ENCODE peak calls at places on chromosomes 12 and 14, in ten cellular contexts. B, C, T, H, X, R, Q, P, F and A are unnamed samples.

GRCh38 chr14:54942913-54943312 is 40.3 kb upstream of the GCH1 start:
- DNase-seq in B (no peak), C (no peak), T (no peak), H (no peak), X (no peak), R (no peak), Q (no peak), P (no peak), F (no peak), A (no peak)

GRCh38 chr12:98574110-98574509 is 19.4 kb upstream of the SLC25A3 start:
- DNase-seq in B (no peak), C (no peak), T (no peak), H (no peak), X (no peak), R (no peak), Q (no peak), P (no peak), F (no peak), A (no peak)

GRCh38 chr12:91994208-91994797 is 151.3 kb downstream of the BTG1 start:
- DNase-seq in B (no peak), C (no peak), T (no peak), H (no peak), X (no peak), R (no peak), Q (no peak), P (no peak), F (no peak), A (no peak)

GRCh38 chr14:28577187-28577586 is 189.4 kb upstream of the FOXG1 start:
- DNase-seq in B (no peak), C (no peak), T (no peak), H (no peak), X (no peak), R (peak), Q (no peak), P (no peak), F (no peak), A (no peak)

GRCh38 chr12:70178038-70178437 is 65.2 kb upstream of the CNOT2 start:
- DNase-seq in B (no peak), C (no peak), T (no peak), H (no peak), X (no peak), R (peak), Q (no peak), P (no peak), F (peak), A (no peak)

GRCh38 chr12:115088328-115088994 is 404.5 kb upstream of the TBX3 start:
- DNase-seq in B (peak), C (no peak), T (peak), H (peak), X (no peak), R (no peak), Q (no peak), P (peak), F (peak), A (no peak)

GRCh38 chr14:37597538-37598084 is 2.2 kb downstream of the TTC6 start:
- DNase-seq in B (no peak), C (no peak), T (no peak), H (no peak), X (no peak), R (peak), Q (no peak), P (no peak), F (peak), A (peak)

GRCh38 chr12:120197542-120197887 is 3.0 kb upstream of the GCN1 start:
- DNase-seq in B (no peak), C (no peak), T (no peak), H (no peak), X (no peak), R (no peak), Q (no peak), P (no peak), F (no peak), A (no peak)

GRCh38 chr12:123268850-123269249 is 2.8 kb downstream of the CDK2AP1 start:
- DNase-seq in B (no peak), C (no peak), T (peak), H (no peak), X (no peak), R (no peak), Q (no peak), P (no peak), F (no peak), A (peak)

GRCh38 chr14:37081220-37081619 is 91.2 kb downstream of the SLC25A21 start:
- DNase-seq in B (no peak), C (no peak), T (no peak), H (no peak), X (no peak), R (peak), Q (no peak), P (no peak), F (no peak), A (no peak)

GRCh38 chr14:77314043-77314442 is 6.6 kb downstream of the POMT2 start:
- DNase-seq in B (no peak), C (no peak), T (no peak), H (no peak), X (no peak), R (peak), Q (no peak), P (no peak), F (peak), A (no peak)

GRCh38 chr14:100610511-100611217 is 23.4 kb upstream of the BEGAIN start:
- DNase-seq in B (no peak), C (no peak), T (no peak), H (no peak), X (no peak), R (peak), Q (no peak), P (no peak), F (peak), A (no peak)

GRCh38 chr12:20917269-20917668 is 106.8 kb downstream of the SLCO1B3 start:
- DNase-seq in B (no peak), C (no peak), T (no peak), H (no peak), X (no peak), R (no peak), Q (no peak), P (no peak), F (no peak), A (no peak)

GRCh38 chr12:44385964-44386363 is 490.2 kb downstream of the NELL2 start:
- DNase-seq in B (no peak), C (no peak), T (no peak), H (no peak), X (no peak), R (no peak), Q (no peak), P (no peak), F (peak), A (no peak)

GRCh38 chr12:105922670-105923102 is 216.1 kb downstream of the NUAK1 start:
- DNase-seq in B (no peak), C (no peak), T (no peak), H (no peak), X (no peak), R (peak), Q (no peak), P (no peak), F (peak), A (no peak)

GRCh38 chr14:69260246-69260978 is 454 bp downstream of the GALNT16 start:
- DNase-seq in B (no peak), C (no peak), T (no peak), H (no peak), X (no peak), R (peak), Q (no peak), P (no peak), F (no peak), A (no peak)

GRCh38 chr12:91381309-91381804 is 198.7 kb upstream of the DCN start:
- DNase-seq in B (peak), C (no peak), T (peak), H (peak), X (no peak), R (peak), Q (no peak), P (peak), F (peak), A (no peak)

GRCh38 chr14:23694085-23694975 is 58.2 kb downstream of the DHRS2 start:
- DNase-seq in B (no peak), C (no peak), T (no peak), H (no peak), X (no peak), R (peak), Q (no peak), P (no peak), F (peak), A (no peak)

GRCh38 chr12:132275110-132275531 is 54.3 kb downstream of the GALNT9 start:
- DNase-seq in B (no peak), C (no peak), T (no peak), H (no peak), X (no peak), R (peak), Q (no peak), P (no peak), F (peak), A (no peak)

GRCh38 chr12:25307818-25308217 is 57.1 kb upstream of the KRAS start:
- DNase-seq in B (no peak), C (no peak), T (no peak), H (no peak), X (no peak), R (no peak), Q (no peak), P (no peak), F (peak), A (no peak)